ENCODE peak calls at places on chromosomes 3 and 15, in seven cellular contexts. One of them, this sample, is unnamed.

GRCh38 chr15:89416339-89417183 is 79.8 kb downstream of the RHCG start:
- DNase-seq in T-helper 2 cell: peak; percentile 59
- DNase-seq in stimulated activated CD4-positive, alpha-beta T cell treated with anti-CD3 and anti-CD28 coated beads, TNF-alpha, amount 100 ng/mL, for 1 hour: no peak
- DNase-seq in nephron progenitor cell: peak; percentile 91
- DNase-seq in pons: peak; percentile 25
- DNase-seq in brain microvascular endothelial cell: peak; percentile 68
- DNase-seq in kidney tubule cell: peak; percentile 79
- DNase-seq in this sample: peak; percentile 65

GRCh38 chr15:101362359-101362758 is 67.3 kb upstream of the SNRPA1 start:
- DNase-seq in T-helper 2 cell: no peak
- DNase-seq in stimulated activated CD4-positive, alpha-beta T cell treated with anti-CD3 and anti-CD28 coated beads, TNF-alpha, amount 100 ng/mL, for 1 hour: no peak
- DNase-seq in nephron progenitor cell: no peak
- DNase-seq in pons: no peak
- DNase-seq in brain microvascular endothelial cell: no peak
- DNase-seq in kidney tubule cell: no peak
- DNase-seq in this sample: no peak

GRCh38 chr3:81439088-81439487 is 322.4 kb downstream of the GBE1 start:
- DNase-seq in T-helper 2 cell: no peak
- DNase-seq in stimulated activated CD4-positive, alpha-beta T cell treated with anti-CD3 and anti-CD28 coated beads, TNF-alpha, amount 100 ng/mL, for 1 hour: no peak
- DNase-seq in nephron progenitor cell: no peak
- DNase-seq in pons: no peak
- DNase-seq in brain microvascular endothelial cell: no peak
- DNase-seq in kidney tubule cell: no peak
- DNase-seq in this sample: no peak

GRCh38 chr15:84929795-84930371 is 45.4 kb downstream of the SLC28A1 start:
- DNase-seq in T-helper 2 cell: no peak
- DNase-seq in stimulated activated CD4-positive, alpha-beta T cell treated with anti-CD3 and anti-CD28 coated beads, TNF-alpha, amount 100 ng/mL, for 1 hour: no peak
- DNase-seq in nephron progenitor cell: no peak
- DNase-seq in pons: no peak
- DNase-seq in brain microvascular endothelial cell: peak; percentile 86
- DNase-seq in kidney tubule cell: peak; percentile 97
- DNase-seq in this sample: peak; percentile 82

GRCh38 chr3:147513785-147514184 is 104.6 kb downstream of the ZIC1 start:
- DNase-seq in T-helper 2 cell: no peak
- DNase-seq in stimulated activated CD4-positive, alpha-beta T cell treated with anti-CD3 and anti-CD28 coated beads, TNF-alpha, amount 100 ng/mL, for 1 hour: no peak
- DNase-seq in nephron progenitor cell: no peak
- DNase-seq in pons: no peak
- DNase-seq in brain microvascular endothelial cell: no peak
- DNase-seq in kidney tubule cell: no peak
- DNase-seq in this sample: no peak

GRCh38 chr15:90266061-90266431 is 574 bp downstream of the NGRN start:
- DNase-seq in T-helper 2 cell: peak; percentile 32
- DNase-seq in stimulated activated CD4-positive, alpha-beta T cell treated with anti-CD3 and anti-CD28 coated beads, TNF-alpha, amount 100 ng/mL, for 1 hour: no peak
- DNase-seq in nephron progenitor cell: peak; percentile 29
- DNase-seq in pons: peak; percentile 68
- DNase-seq in brain microvascular endothelial cell: peak; percentile 20
- DNase-seq in kidney tubule cell: peak; percentile 50
- DNase-seq in this sample: peak; percentile 46

GRCh38 chr15:88266170-88266569 is 9.6 kb upstream of the NTRK3 start:
- DNase-seq in T-helper 2 cell: no peak
- DNase-seq in stimulated activated CD4-positive, alpha-beta T cell treated with anti-CD3 and anti-CD28 coated beads, TNF-alpha, amount 100 ng/mL, for 1 hour: no peak
- DNase-seq in nephron progenitor cell: no peak
- DNase-seq in pons: no peak
- DNase-seq in brain microvascular endothelial cell: no peak
- DNase-seq in kidney tubule cell: no peak
- DNase-seq in this sample: no peak

GRCh38 chr3:16884084-16884747 is 539 bp upstream of the PLCL2 start:
- DNase-seq in T-helper 2 cell: peak; percentile 61
- DNase-seq in stimulated activated CD4-positive, alpha-beta T cell treated with anti-CD3 and anti-CD28 coated beads, TNF-alpha, amount 100 ng/mL, for 1 hour: no peak
- DNase-seq in nephron progenitor cell: peak; percentile 85
- DNase-seq in pons: no peak
- DNase-seq in brain microvascular endothelial cell: no peak
- DNase-seq in kidney tubule cell: peak; percentile 42
- DNase-seq in this sample: no peak

GRCh38 chr3:12345584-12346494 is 57.0 kb downstream of the PPARG start:
- DNase-seq in T-helper 2 cell: no peak
- DNase-seq in stimulated activated CD4-positive, alpha-beta T cell treated with anti-CD3 and anti-CD28 coated beads, TNF-alpha, amount 100 ng/mL, for 1 hour: no peak
- DNase-seq in nephron progenitor cell: no peak
- DNase-seq in pons: no peak
- DNase-seq in brain microvascular endothelial cell: no peak
- DNase-seq in kidney tubule cell: no peak
- DNase-seq in this sample: peak; percentile 74

GRCh38 chr3:51338632-51339031 is 46.5 kb upstream of the MANF start:
- DNase-seq in T-helper 2 cell: no peak
- DNase-seq in stimulated activated CD4-positive, alpha-beta T cell treated with anti-CD3 and anti-CD28 coated beads, TNF-alpha, amount 100 ng/mL, for 1 hour: no peak
- DNase-seq in nephron progenitor cell: no peak
- DNase-seq in pons: no peak
- DNase-seq in brain microvascular endothelial cell: no peak
- DNase-seq in kidney tubule cell: no peak
- DNase-seq in this sample: no peak

GRCh38 chr15:90701880-90702630 is 15.1 kb upstream of the BLM start:
- DNase-seq in T-helper 2 cell: no peak
- DNase-seq in stimulated activated CD4-positive, alpha-beta T cell treated with anti-CD3 and anti-CD28 coated beads, TNF-alpha, amount 100 ng/mL, for 1 hour: no peak
- DNase-seq in nephron progenitor cell: no peak
- DNase-seq in pons: no peak
- DNase-seq in brain microvascular endothelial cell: no peak
- DNase-seq in kidney tubule cell: no peak
- DNase-seq in this sample: no peak

This sample was measured in bronchial epithelial cell.